ENCODE peak calls at places on chromosomes 4 and X, in ten cellular contexts. O is heart left ventricle; U is EH; K is fibroblast of lung; V is brain microvascular endothelial cell; C is transverse colon; D is neural crest cell; L is CD8-positive, alpha-beta memory T cell; Y is naive thymus-derived CD8-positive, alpha-beta T cell; X is iPS-NIHi11. P is an unnamed sample.

GRCh38 chrX:19747672-19748610 is 139.5 kb downstream of the SH3KBP1 start:
- DNase-seq in X (no peak), K (no peak), Y (peak), U (no peak), V (no peak), L (peak), D (no peak), O (peak), C (peak), P (no peak)

GRCh38 chrX:3609800-3610199 is 103.6 kb downstream of the PRKX start:
- DNase-seq in K (peak), C (no peak), Y (no peak), V (peak), O (no peak), L (no peak), U (peak), D (no peak), X (no peak), P (no peak)

GRCh38 chrX:109475174-109475891 is 6.6 kb downstream of the GUCY2F start:
- DNase-seq in U (peak), L (no peak), Y (no peak), K (peak), V (peak), C (no peak), D (peak), O (no peak), X (peak), P (peak)

GRCh38 chr4:67725132-67725531 is 24.2 kb upstream of the UBA6 start:
- DNase-seq in O (no peak), X (no peak), V (no peak), Y (no peak), K (no peak), L (no peak), U (no peak), C (no peak), D (no peak), P (no peak)

GRCh38 chr4:55238407-55238806 is 107.6 kb upstream of the SRD5A3 start:
- DNase-seq in V (no peak), U (no peak), Y (no peak), X (no peak), L (no peak), D (no peak), O (no peak), K (no peak), C (no peak), P (no peak)

GRCh38 chr4:17865866-17866363 is 55.1 kb downstream of the NCAPG start:
- DNase-seq in L (no peak), C (no peak), Y (no peak), O (no peak), U (no peak), V (no peak), D (no peak), X (no peak), K (no peak), P (no peak)

GRCh38 chrX:135973025-135973547 is 702 bp downstream of the MMGT1 start:
- DNase-seq in O (no peak), Y (no peak), L (no peak), C (peak), U (peak), D (no peak), X (no peak), K (peak), V (peak), P (peak)

GRCh38 chr4:962231-963208 is 10.8 kb downstream of the DGKQ start:
- DNase-seq in C (peak), O (peak), X (no peak), U (no peak), L (peak), Y (no peak), K (no peak), V (no peak), D (no peak), P (no peak)

GRCh38 chr4:123158576-123158975 is 236.2 kb upstream of the NUDT6 start:
- DNase-seq in K (no peak), L (no peak), C (no peak), V (no peak), U (no peak), Y (no peak), X (no peak), D (no peak), O (no peak), P (peak)

GRCh38 chrX:13330446-13330845 is 10.6 kb upstream of the ATXN3L start:
- DNase-seq in L (no peak), C (no peak), K (no peak), Y (no peak), V (no peak), D (no peak), O (no peak), U (no peak), X (no peak), P (no peak)

GRCh38 chrX:124426824-124427223 is 80.5 kb downstream of the SH2D1A start:
- DNase-seq in K (no peak), C (no peak), O (no peak), X (no peak), V (no peak), L (no peak), D (no peak), U (no peak), Y (no peak), P (no peak)

GRCh38 chr4:48380583-48381167 is 39.3 kb downstream of the SLAIN2 start:
- DNase-seq in O (no peak), L (no peak), K (no peak), X (no peak), U (no peak), V (no peak), Y (no peak), D (no peak), C (no peak), P (peak)

GRCh38 chr4:107760281-107760947 is 40.4 kb upstream of the PAPSS1 start:
- DNase-seq in X (no peak), V (no peak), L (no peak), C (peak), D (no peak), U (no peak), Y (no peak), O (no peak), K (peak), P (peak)

GRCh38 chr4:151339472-151339871 is 14.1 kb upstream of the SH3D19 start:
- DNase-seq in Y (no peak), V (no peak), O (no peak), X (no peak), C (no peak), D (no peak), L (no peak), U (no peak), K (no peak), P (no peak)

GRCh38 chr4:55096045-55096444 is 29.4 kb downstream of the KDR start:
- DNase-seq in C (no peak), X (no peak), K (no peak), O (no peak), D (no peak), U (no peak), Y (no peak), V (no peak), L (no peak), P (no peak)

GRCh38 chr4:27066591-27066990 is 205.9 kb downstream of the STIM2 start:
- DNase-seq in X (no peak), V (no peak), L (no peak), O (peak), Y (no peak), K (no peak), D (no peak), U (no peak), C (peak), P (no peak)

GRCh38 chr4:38856046-38856445 is 571 bp downstream of the TLR6 start:
- DNase-seq in V (no peak), C (no peak), O (no peak), X (no peak), Y (no peak), D (no peak), K (no peak), U (no peak), L (no peak), P (no peak)

GRCh38 chrX:141787655-141788054 is 50.5 kb upstream of the MAGEC3 start:
- DNase-seq in D (no peak), O (no peak), L (no peak), C (no peak), U (no peak), X (no peak), K (no peak), Y (no peak), V (no peak), P (no peak)

P was measured in GM23338.